ENCODE peak calls at places on chromosomes 5 and 9, in four cellular contexts. One of them, this sample, is unnamed.

GRCh38 chr9:14307989-14308750 is 5.8 kb downstream of the NFIB start:
- DNase-seq in stomach: peak
- DNase-seq in lower lobe of right lung: no peak
- DNase-seq in psoas muscle: no peak
- DNase-seq in this sample: peak

GRCh38 chr5:14149672-14150053 is 6.5 kb downstream of the TRIO start:
- DNase-seq in lower lobe of right lung: no peak
- DNase-seq in stomach: no peak
- DNase-seq in psoas muscle: no peak
- DNase-seq in this sample: no peak

GRCh38 chr5:169803077-169803981 is 166.3 kb downstream of the DOCK2 start:
- DNase-seq in stomach: no peak
- DNase-seq in lower lobe of right lung: no peak
- DNase-seq in psoas muscle: no peak
- DNase-seq in this sample: no peak

GRCh38 chr5:83955916-83956315 is 235.3 kb upstream of the HAPLN1 start:
- DNase-seq in lower lobe of right lung: no peak
- DNase-seq in stomach: no peak
- DNase-seq in psoas muscle: no peak
- DNase-seq in this sample: no peak

GRCh38 chr5:149445343-149445738 is 66.2 kb upstream of the IL17B start:
- DNase-seq in psoas muscle: no peak
- DNase-seq in lower lobe of right lung: no peak
- DNase-seq in stomach: no peak
- DNase-seq in this sample: no peak

GRCh38 chr5:154751854-154752253 is 3.3 kb upstream of the LARP1 start:
- DNase-seq in psoas muscle: no peak
- DNase-seq in stomach: no peak
- DNase-seq in lower lobe of right lung: no peak
- DNase-seq in this sample: no peak

GRCh38 chr5:169861934-169862333 is 118.4 kb downstream of the INSYN2B start:
- DNase-seq in lower lobe of right lung: no peak
- DNase-seq in psoas muscle: no peak
- DNase-seq in stomach: no peak
- DNase-seq in this sample: no peak

GRCh38 chr5:125064610-125065009 is 318.2 kb upstream of the ZNF608 start:
- DNase-seq in psoas muscle: no peak
- DNase-seq in stomach: no peak
- DNase-seq in lower lobe of right lung: no peak
- DNase-seq in this sample: no peak

GRCh38 chr9:96008502-96009222 is 133.2 kb downstream of the ERCC6L2 start:
- DNase-seq in psoas muscle: no peak
- DNase-seq in lower lobe of right lung: no peak
- DNase-seq in stomach: no peak
- DNase-seq in this sample: no peak

GRCh38 chr5:600551-601541 is 11.3 kb upstream of the CEP72 start:
- DNase-seq in stomach: peak
- DNase-seq in psoas muscle: no peak
- DNase-seq in lower lobe of right lung: no peak
- DNase-seq in this sample: peak

GRCh38 chr9:69180670-69181069 is 6.6 kb downstream of the TJP2 start:
- DNase-seq in lower lobe of right lung: no peak
- DNase-seq in stomach: peak
- DNase-seq in psoas muscle: no peak
- DNase-seq in this sample: peak

GRCh38 chr9:69965416-69966145 is 78.1 kb upstream of the MAMDC2 start:
- DNase-seq in lower lobe of right lung: no peak
- DNase-seq in stomach: no peak
- DNase-seq in psoas muscle: no peak
- DNase-seq in this sample: no peak

GRCh38 chr5:38373733-38374132 is 115.4 kb downstream of the EGFLAM start:
- DNase-seq in lower lobe of right lung: no peak
- DNase-seq in psoas muscle: no peak
- DNase-seq in stomach: no peak
- DNase-seq in this sample: no peak

GRCh38 chr5:141637266-141637692 is 482 bp downstream of the RELL2 start:
- DNase-seq in lower lobe of right lung: no peak
- DNase-seq in stomach: peak
- DNase-seq in psoas muscle: no peak
- DNase-seq in this sample: no peak

GRCh38 chr9:116318463-116319271 is 165.1 kb downstream of the PAPPA start:
- DNase-seq in stomach: no peak
- DNase-seq in psoas muscle: peak
- DNase-seq in lower lobe of right lung: no peak
- DNase-seq in this sample: peak

GRCh38 chr5:97266576-97266975 is 83.5 kb upstream of the RIOK2 start:
- DNase-seq in psoas muscle: peak
- DNase-seq in stomach: no peak
- DNase-seq in lower lobe of right lung: no peak
- DNase-seq in this sample: no peak

GRCh38 chr5:94218374-94218773 is 400.0 kb downstream of the KIAA0825 start:
- DNase-seq in psoas muscle: no peak
- DNase-seq in stomach: no peak
- DNase-seq in lower lobe of right lung: no peak
- DNase-seq in this sample: no peak

GRCh38 chr9:135589596-135590485 is 28.3 kb downstream of the PAEP start:
- DNase-seq in lower lobe of right lung: no peak
- DNase-seq in stomach: peak
- DNase-seq in psoas muscle: peak
- DNase-seq in this sample: no peak

GRCh38 chr5:150122158-150122510 is 33.5 kb downstream of the PDGFRB start:
- DNase-seq in lower lobe of right lung: peak
- DNase-seq in stomach: peak
- DNase-seq in psoas muscle: no peak
- DNase-seq in this sample: no peak

GRCh38 chr9:118091676-118092490 is 387.7 kb downstream of the TLR4 start:
- DNase-seq in psoas muscle: no peak
- DNase-seq in stomach: no peak
- DNase-seq in lower lobe of right lung: no peak
- DNase-seq in this sample: no peak

GRCh38 chr9:114284316-114285060 is 38.4 kb upstream of the ORM1 start:
- DNase-seq in psoas muscle: peak
- DNase-seq in stomach: no peak
- DNase-seq in lower lobe of right lung: peak
- DNase-seq in this sample: peak

GRCh38 chr9:76159288-76159926 is 234.8 kb downstream of the RFK start:
- DNase-seq in lower lobe of right lung: no peak
- DNase-seq in stomach: no peak
- DNase-seq in psoas muscle: no peak
- DNase-seq in this sample: no peak

GRCh38 chr9:75170898-75171360 is 82.6 kb downstream of the OSTF1 start:
- DNase-seq in psoas muscle: no peak
- DNase-seq in stomach: no peak
- DNase-seq in lower lobe of right lung: no peak
- DNase-seq in this sample: no peak

GRCh38 chr5:176670449-176670848 is 23.2 kb downstream of the TSPAN17 start:
- DNase-seq in stomach: no peak
- DNase-seq in psoas muscle: no peak
- DNase-seq in lower lobe of right lung: no peak
- DNase-seq in this sample: no peak

GRCh38 chr5:37553720-37554402 is 174.7 kb downstream of the WDR70 start:
- DNase-seq in psoas muscle: no peak
- DNase-seq in lower lobe of right lung: no peak
- DNase-seq in stomach: no peak
- DNase-seq in this sample: no peak

GRCh38 chr5:142763701-142764100 is 6.5 kb upstream of the ARHGAP26 start:
- DNase-seq in psoas muscle: no peak
- DNase-seq in lower lobe of right lung: no peak
- DNase-seq in stomach: no peak
- DNase-seq in this sample: no peak

GRCh38 chr5:150641006-150641570 is 628 bp downstream of the SYNPO start:
- DNase-seq in stomach: no peak
- DNase-seq in lower lobe of right lung: no peak
- DNase-seq in psoas muscle: peak
- DNase-seq in this sample: no peak

GRCh38 chr9:34124923-34125322 is 1.6 kb downstream of the DCAF12 start:
- DNase-seq in psoas muscle: no peak
- DNase-seq in stomach: no peak
- DNase-seq in lower lobe of right lung: no peak
- DNase-seq in this sample: no peak
- H3K27ac ChIP-seq in psoas muscle: peak
- H3K27ac ChIP-seq in stomach: no peak
- H3K27ac ChIP-seq in lower lobe of right lung: peak
- H3K27ac ChIP-seq in this sample: no peak

GRCh38 chr9:127783644-127784043 is 2.2 kb upstream of the CDK9 start:
- DNase-seq in lower lobe of right lung: no peak
- DNase-seq in stomach: no peak
- DNase-seq in psoas muscle: no peak
- DNase-seq in this sample: no peak
- H3K27ac ChIP-seq in lower lobe of right lung: peak
- H3K27ac ChIP-seq in stomach: peak
- H3K27ac ChIP-seq in psoas muscle: peak
- H3K27ac ChIP-seq in this sample: no peak

GRCh38 chr5:112418412-112419049 is 546 bp downstream of the EPB41L4A start:
- DNase-seq in psoas muscle: no peak
- DNase-seq in stomach: no peak
- DNase-seq in lower lobe of right lung: no peak
- DNase-seq in this sample: no peak
- H3K27ac ChIP-seq in psoas muscle: peak
- H3K27ac ChIP-seq in stomach: peak
- H3K27ac ChIP-seq in lower lobe of right lung: peak
- H3K27ac ChIP-seq in this sample: no peak

GRCh38 chr9:37923121-37923795 is 19.3 kb upstream of the SLC25A51 start:
- DNase-seq in psoas muscle: no peak
- DNase-seq in stomach: no peak
- DNase-seq in lower lobe of right lung: no peak
- DNase-seq in this sample: no peak
- H3K27ac ChIP-seq in psoas muscle: no peak
- H3K27ac ChIP-seq in stomach: no peak
- H3K27ac ChIP-seq in lower lobe of right lung: no peak
- H3K27ac ChIP-seq in this sample: no peak

GRCh38 chr5:102138243-102138653 is 157.8 kb downstream of the SLCO4C1 start:
- DNase-seq in stomach: no peak
- DNase-seq in lower lobe of right lung: no peak
- DNase-seq in psoas muscle: no peak
- DNase-seq in this sample: no peak
- H3K27ac ChIP-seq in stomach: no peak
- H3K27ac ChIP-seq in lower lobe of right lung: no peak
- H3K27ac ChIP-seq in psoas muscle: no peak
- H3K27ac ChIP-seq in this sample: no peak

GRCh38 chr5:181187500-181188213 is 17.3 kb downstream of the TRIM7 start:
- DNase-seq in lower lobe of right lung: peak
- DNase-seq in psoas muscle: peak
- DNase-seq in stomach: peak
- DNase-seq in this sample: peak

GRCh38 chr5:181188700-181189362 is 16.2 kb downstream of the TRIM7 start:
- DNase-seq in stomach: peak
- DNase-seq in lower lobe of right lung: peak
- DNase-seq in psoas muscle: peak
- DNase-seq in this sample: peak

GRCh38 chr5:181185560-181185959 is 19.4 kb downstream of the TRIM7 start:
- DNase-seq in lower lobe of right lung: peak
- DNase-seq in stomach: no peak
- DNase-seq in psoas muscle: peak
- DNase-seq in this sample: no peak

GRCh38 chr5:181186022-181186421 is 19.0 kb downstream of the TRIM7 start:
- DNase-seq in lower lobe of right lung: peak
- DNase-seq in stomach: no peak
- DNase-seq in psoas muscle: peak
- DNase-seq in this sample: no peak

DNA sequence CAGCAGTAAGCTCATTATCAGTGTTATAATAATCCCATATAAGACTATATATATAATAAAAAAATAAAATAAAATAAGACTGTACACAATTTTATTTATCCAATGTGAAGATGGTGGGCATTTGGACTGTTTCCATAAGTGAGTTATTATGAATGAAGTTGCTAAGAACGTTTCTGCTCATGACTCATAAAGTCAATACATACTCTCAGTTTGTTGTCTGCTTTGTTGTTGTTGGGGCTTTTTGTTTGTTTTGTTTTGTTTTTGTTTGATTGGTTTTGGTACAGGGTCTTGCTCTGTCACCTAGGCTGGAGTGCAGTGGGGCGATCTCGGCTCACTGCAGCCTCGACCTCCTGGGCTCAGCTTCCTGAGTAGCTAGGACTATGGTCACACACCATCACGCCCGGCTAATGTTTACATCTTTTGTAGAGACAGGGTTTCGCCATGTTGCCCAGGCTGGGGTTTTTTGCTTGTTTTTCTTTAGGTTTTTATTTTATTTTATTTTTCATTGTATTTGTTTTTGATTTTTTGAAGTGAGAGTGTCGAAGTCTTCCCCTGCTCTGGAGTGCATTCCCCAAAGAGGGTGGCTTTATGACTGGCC is 18.0 kb downstream of the TRIM7 start:
- DNase-seq in psoas muscle: no peak
- DNase-seq in lower lobe of right lung: peak
- DNase-seq in stomach: no peak
- DNase-seq in this sample: no peak
- H3K27ac ChIP-seq in psoas muscle: peak
- H3K27ac ChIP-seq in lower lobe of right lung: peak
- H3K27ac ChIP-seq in stomach: no peak
- H3K27ac ChIP-seq in this sample: peak

DNA sequence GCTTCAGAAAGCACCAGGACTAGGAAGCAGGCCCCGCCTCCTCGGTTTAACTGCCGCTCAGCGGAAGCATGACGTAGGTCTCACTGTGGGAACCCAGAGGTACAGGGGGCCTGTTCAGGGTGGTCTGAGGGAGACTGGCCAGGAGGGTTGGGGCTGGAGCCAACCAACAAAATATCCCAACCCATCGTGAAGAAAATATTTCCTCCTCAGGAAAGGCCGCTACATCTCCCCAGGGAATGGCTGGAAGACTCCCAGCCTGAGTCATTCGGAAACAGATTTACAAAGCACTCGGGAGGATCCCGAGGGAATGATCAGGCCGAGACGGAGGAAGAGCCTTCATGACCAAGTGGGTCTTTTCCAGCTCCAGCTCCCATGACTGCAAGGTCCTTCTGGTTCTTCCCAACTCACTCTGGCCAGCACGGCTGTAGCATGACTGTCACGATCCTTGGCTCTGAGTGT is 100.8 kb downstream of the LHFPL2 start:
- DNase-seq in psoas muscle: peak
- DNase-seq in lower lobe of right lung: peak
- DNase-seq in stomach: no peak
- DNase-seq in this sample: no peak
- H3K27ac ChIP-seq in psoas muscle: peak
- H3K27ac ChIP-seq in lower lobe of right lung: peak
- H3K27ac ChIP-seq in stomach: peak
- H3K27ac ChIP-seq in this sample: peak